ENCODE peak calls at places on chromosome 15, in ten cellular contexts. J is esophagus muscularis mucosa; G is T47D; T is NCI-H1092; D is stimulated activated CD8-positive, alpha-beta memory T cell treated with anti-CD3 and anti-CD28 coated beads, Interleukin-7, amount 100 ng/mL, for 1 hour; Z is head of caudate nucleus; Y is stimulated activated CD4-positive, alpha-beta T cell treated with anti-CD3 and anti-CD28 coated beads, TNF-alpha, amount 100 ng/mL, for 1 hour; R is neuronal stem cell; E is SIG-M5; Q is IMR-90. I is an unnamed sample.

GRCh38 chr15:66293419-66294156 is at the start of gene DIS3L:
- DNase-seq in E (no peak), Y (peak), R (peak), J (no peak), Q (peak), Z (peak), T (peak), G (peak), D (peak), I (peak)

GRCh38 chr15:94352940-94353820 is 121.8 kb downstream of the MCTP2 start:
- DNase-seq in Q (peak), E (no peak), D (no peak), Z (no peak), J (no peak), Y (no peak), T (no peak), R (no peak), G (no peak), I (no peak)

GRCh38 chr15:68781209-68781608 is 39.5 kb downstream of the ANP32A start:
- DNase-seq in Q (no peak), J (no peak), E (no peak), Z (no peak), G (no peak), R (no peak), T (no peak), Y (no peak), D (no peak), I (no peak)

GRCh38 chr15:61050844-61051569 is 178.1 kb downstream of the RORA start:
- DNase-seq in D (no peak), G (no peak), R (no peak), Z (no peak), J (peak), E (no peak), Q (peak), T (no peak), Y (no peak), I (no peak)

GRCh38 chr15:100115711-100116090 is 226.1 kb downstream of the ADAMTS17 start:
- DNase-seq in Q (peak), J (no peak), D (no peak), Y (no peak), G (no peak), T (no peak), Z (no peak), E (no peak), R (no peak), I (no peak)

GRCh38 chr15:28888302-28888894 is 2.6 kb downstream of the APBA2 start:
- DNase-seq in G (no peak), R (no peak), J (no peak), Z (no peak), D (no peak), T (no peak), E (no peak), Q (no peak), Y (no peak), I (no peak)

GRCh38 chr15:79160211-79160610 is 69.6 kb upstream of the RASGRF1 start:
- DNase-seq in Q (peak), J (peak), Z (no peak), Y (no peak), T (no peak), G (no peak), R (no peak), D (no peak), E (no peak), I (no peak)

GRCh38 chr15:92625297-92625980 is 30.1 kb downstream of the FAM174B start:
- DNase-seq in E (no peak), Y (no peak), Z (no peak), D (no peak), J (no peak), Q (peak), R (no peak), T (no peak), G (no peak), I (no peak)

GRCh38 chr15:89486726-89487050 is 9.7 kb downstream of the RHCG start:
- DNase-seq in R (no peak), E (no peak), G (peak), Q (no peak), T (no peak), Z (no peak), Y (no peak), D (no peak), J (no peak), I (no peak)

GRCh38 chr15:56948766-56949105 is 30.3 kb downstream of the TCF12 start:
- DNase-seq in G (no peak), T (no peak), Y (no peak), D (no peak), R (no peak), Q (peak), J (no peak), Z (no peak), E (no peak), I (no peak)

GRCh38 chr15:58535894-58536293 is 104.1 kb downstream of the LIPC start:
- DNase-seq in Q (no peak), D (no peak), Y (no peak), T (no peak), G (peak), Z (no peak), R (no peak), E (no peak), J (no peak), I (no peak)

GRCh38 chr15:50166216-50166615 is 15.8 kb upstream of the SLC27A2 start:
- DNase-seq in E (no peak), Y (no peak), J (no peak), G (no peak), Q (peak), R (no peak), T (no peak), Z (no peak), D (no peak), I (no peak)

GRCh38 chr15:95742256-95742655 is 588.2 kb upstream of the NR2F2 start:
- DNase-seq in T (no peak), D (no peak), Y (no peak), G (no peak), J (no peak), E (no peak), Z (no peak), R (no peak), Q (no peak), I (no peak)

GRCh38 chr15:63169796-63170195 is 12.5 kb upstream of the RPS27L start:
- DNase-seq in R (no peak), G (no peak), Y (no peak), D (no peak), Q (no peak), Z (no peak), E (no peak), T (no peak), J (no peak), I (no peak)

GRCh38 chr15:66573719-66574641 is 8.2 kb upstream of the LCTL start:
- DNase-seq in Q (peak), J (no peak), T (no peak), D (no peak), R (no peak), E (no peak), Y (no peak), G (no peak), Z (no peak), I (no peak)

GRCh38 chr15:82969353-82969752 is 16.7 kb upstream of the RAMAC start:
- DNase-seq in Y (no peak), D (no peak), Z (no peak), T (no peak), J (no peak), R (no peak), G (no peak), E (no peak), Q (no peak), I (no peak)

GRCh38 chr15:23647421-23648375 is at the start of gene MAGEL2:
- DNase-seq in R (peak), Z (no peak), E (no peak), G (no peak), D (no peak), Y (no peak), Q (no peak), T (no peak), J (no peak), I (peak)

GRCh38 chr15:44536298-44536961 is 517 bp upstream of the EIF3J start:
- DNase-seq in Z (peak), J (peak), G (peak), D (no peak), R (peak), Y (no peak), E (no peak), Q (peak), T (peak), I (peak)

GRCh38 chr15:73752817-73753214 is 335 bp downstream of the INSYN1 start:
- DNase-seq in Q (no peak), J (no peak), G (peak), R (no peak), T (no peak), Y (no peak), Z (no peak), D (no peak), E (no peak), I (no peak)

GRCh38 chr15:41970456-41970855 is 1.9 kb downstream of the EHD4 start:
- DNase-seq in Y (no peak), G (no peak), T (no peak), Q (no peak), R (no peak), D (no peak), J (no peak), Z (no peak), E (no peak), I (no peak)

GRCh38 chr15:67067930-67068542 is 2.6 kb downstream of the SMAD3 start:
- DNase-seq in J (no peak), R (no peak), E (no peak), T (no peak), Y (no peak), G (no peak), D (no peak), Q (peak), Z (no peak), I (no peak)